ENCODE peak calls at places on chromosomes 12 and 14, in five cellular contexts. Z is RWPE1, G is left lung, F is foreskin keratinocyte, L is gastrocnemius medialis. R is an unnamed sample.

GRCh38 chr12:10363922-10364838 is 25.7 kb downstream of the KLRK1 start:
- DNase-seq in Z (peak), G (peak), F (peak), L (peak), R (no peak)

GRCh38 chr12:106030210-106031175 is 108.3 kb downstream of the NUAK1 start:
- DNase-seq in Z (peak), G (no peak), F (peak), L (no peak), R (no peak)

GRCh38 chr12:916240-916639 is 33.3 kb downstream of the RAD52 start:
- DNase-seq in Z (no peak), G (no peak), F (no peak), L (no peak), R (no peak)

GRCh38 chr12:27367078-27367477 is 34.4 kb downstream of the BMAL2 start:
- DNase-seq in Z (no peak), G (no peak), F (no peak), L (no peak), R (no peak)

GRCh38 chr14:101889366-101889765 is 75.0 kb upstream of the DYNC1H1 start:
- DNase-seq in Z (no peak), G (no peak), F (no peak), L (no peak), R (no peak)

GRCh38 chr12:128969480-128970055 is 116.3 kb downstream of the GLT1D1 start:
- DNase-seq in Z (peak), G (no peak), F (no peak), L (no peak), R (no peak)

GRCh38 chr14:52412426-52412825 is 98.3 kb downstream of the PTGER2 start:
- DNase-seq in Z (no peak), G (no peak), F (no peak), L (no peak), R (no peak)

GRCh38 chr12:109497675-109498074 is 20.2 kb downstream of the UBE3B start:
- DNase-seq in Z (peak), G (no peak), F (peak), L (no peak), R (no peak)

GRCh38 chr14:84152452-84152851 is 1377.5 kb upstream of the FLRT2 start:
- DNase-seq in Z (no peak), G (no peak), F (no peak), L (no peak), R (no peak)

GRCh38 chr14:73153272-73153671 is 17.0 kb downstream of the PSEN1 start:
- DNase-seq in Z (no peak), G (no peak), F (no peak), L (no peak), R (no peak)

GRCh38 chr12:58608711-58609110 is 311.6 kb downstream of the LRIG3 start:
- DNase-seq in Z (no peak), G (no peak), F (no peak), L (no peak), R (no peak)

GRCh38 chr12:108875280-108875679 is 4.6 kb upstream of the DAO start:
- DNase-seq in Z (no peak), G (no peak), F (no peak), L (no peak), R (no peak)

GRCh38 chr12:104637616-104638015 is 180.9 kb downstream of the CHST11 start:
- DNase-seq in Z (no peak), G (peak), F (no peak), L (no peak), R (no peak)

GRCh38 chr12:104635944-104636343 is 179.2 kb downstream of the CHST11 start:
- DNase-seq in Z (no peak), G (no peak), F (no peak), L (no peak), R (no peak)

GRCh38 chr12:104638218-104638617 is 181.5 kb downstream of the CHST11 start:
- DNase-seq in Z (no peak), G (no peak), F (no peak), L (no peak), R (no peak)

GRCh38 chr12:104636496-104636895 is 179.7 kb downstream of the CHST11 start:
- DNase-seq in Z (no peak), G (no peak), F (no peak), L (no peak), R (no peak)

GRCh38 chr12:104638760-104639319 is 182.1 kb downstream of the CHST11 start:
- DNase-seq in Z (no peak), G (no peak), F (no peak), L (no peak), R (no peak)
- H3K27ac ChIP-seq in Z (no peak), G (peak), F (no peak), L (no peak), R (no peak)

GRCh38 chr12:124745891-124746570 is 117.6 kb downstream of the SCARB1 start:
- DNase-seq in Z (peak), G (peak), F (peak), L (peak), R (peak)
- TF ChIP-seq CTCF in Z (no peak), G (no peak), F (no peak), L (no peak), R (no peak)

GRCh38 chr12:4292266-4293063 is 18.9 kb downstream of the CCND2 start:
- DNase-seq in Z (no peak), G (no peak), F (no peak), L (no peak), R (no peak)
- H3K27ac ChIP-seq in Z (no peak), G (no peak), F (no peak), L (no peak), R (no peak)

DNA sequence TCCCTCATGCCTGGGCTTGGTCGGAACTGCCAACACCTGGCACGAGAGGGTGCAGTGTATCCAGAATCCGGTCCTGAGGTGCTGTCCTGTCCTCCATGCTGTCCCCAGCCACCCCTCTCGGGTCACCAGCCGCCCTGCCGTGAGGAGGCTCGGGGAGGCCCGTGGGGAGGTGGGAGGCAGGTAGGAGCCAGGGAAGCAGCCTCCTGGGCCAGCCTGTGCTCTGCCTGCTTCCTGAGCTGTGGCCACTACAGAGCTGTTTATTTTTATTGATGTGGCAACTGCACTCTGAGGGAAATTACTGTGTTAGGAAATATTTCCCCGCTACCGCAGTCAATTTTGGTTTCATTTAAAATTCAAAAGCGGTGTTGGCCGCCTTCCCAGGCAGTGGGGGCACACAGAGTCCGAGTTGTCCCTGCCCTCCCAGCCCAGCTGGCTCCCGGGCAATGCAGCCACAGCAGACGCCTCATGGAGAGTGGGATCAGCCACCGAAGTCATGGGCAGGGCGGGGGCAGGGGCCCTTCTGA is 18.3 kb downstream of the NOC4L start:
- DNase-seq in Z (no peak), G (no peak), F (no peak), L (no peak), R (no peak)
- TF ChIP-seq CTCF in Z (no peak), G (no peak), F (no peak), L (no peak), R (no peak)

GRCh38 chr12:132545183-132545953 is 55.4 kb downstream of the FBRSL1 start:
- DNase-seq in Z (no peak), G (no peak), F (no peak), L (no peak), R (no peak)
- H3K27ac ChIP-seq in Z (peak), G (no peak), F (no peak), L (no peak), R (no peak)

GRCh38 chr14:34824826-34825225 is 50.3 kb downstream of the BAZ1A start:
- DNase-seq in Z (no peak), G (no peak), F (no peak), L (no peak), R (no peak)

GRCh38 chr14:34826661-34827060 is 48.5 kb downstream of the BAZ1A start:
- DNase-seq in Z (peak), G (no peak), F (peak), L (no peak), R (no peak)

DNA sequence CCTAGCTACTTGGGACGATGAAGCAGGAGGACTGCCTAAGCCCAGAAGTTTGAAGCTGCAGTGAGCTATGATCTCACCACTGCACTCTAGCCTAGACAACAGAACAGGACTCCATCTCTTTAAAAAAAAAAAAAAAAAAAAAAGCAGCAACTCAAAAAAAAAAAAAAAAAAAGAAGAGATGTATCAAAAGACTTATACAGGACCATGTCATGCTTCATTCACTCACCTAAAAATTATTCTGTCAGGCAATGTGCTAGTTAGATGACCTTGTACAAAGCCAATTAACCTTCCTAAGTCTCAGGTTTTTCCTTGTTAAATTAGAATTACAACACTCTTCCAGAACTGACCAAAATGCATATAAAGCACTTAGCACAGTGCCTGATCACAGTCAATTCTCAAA is 50.9 kb downstream of the BAZ1A start:
- DNase-seq in Z (no peak), G (no peak), F (no peak), L (no peak), R (no peak)
- TF ChIP-seq CTCF in Z (no peak), G (no peak), F (no peak), L (no peak), R (no peak)

GRCh38 chr12:40515041-40515825 is 177.0 kb upstream of the CNTN1 start:
- DNase-seq in Z (peak), G (no peak), F (peak), L (no peak), R (no peak)

GRCh38 chr12:40511341-40511740 is 180.9 kb upstream of the CNTN1 start:
- DNase-seq in Z (no peak), G (no peak), F (no peak), L (no peak), R (no peak)
- H3K27ac ChIP-seq in Z (no peak), G (no peak), F (no peak), L (no peak), R (no peak)

GRCh38 chr14:77225254-77225653 is 43.7 kb downstream of the TMEM63C start:
- DNase-seq in Z (no peak), G (no peak), F (no peak), L (no peak), R (no peak)

GRCh38 chr14:77230914-77231313 is 40.1 kb downstream of the NGB start:
- DNase-seq in Z (no peak), G (no peak), F (no peak), L (no peak), R (no peak)

GRCh38 chr14:77222546-77223225 is 41.1 kb downstream of the TMEM63C start:
- DNase-seq in Z (no peak), G (no peak), F (no peak), L (no peak), R (no peak)

DNA sequence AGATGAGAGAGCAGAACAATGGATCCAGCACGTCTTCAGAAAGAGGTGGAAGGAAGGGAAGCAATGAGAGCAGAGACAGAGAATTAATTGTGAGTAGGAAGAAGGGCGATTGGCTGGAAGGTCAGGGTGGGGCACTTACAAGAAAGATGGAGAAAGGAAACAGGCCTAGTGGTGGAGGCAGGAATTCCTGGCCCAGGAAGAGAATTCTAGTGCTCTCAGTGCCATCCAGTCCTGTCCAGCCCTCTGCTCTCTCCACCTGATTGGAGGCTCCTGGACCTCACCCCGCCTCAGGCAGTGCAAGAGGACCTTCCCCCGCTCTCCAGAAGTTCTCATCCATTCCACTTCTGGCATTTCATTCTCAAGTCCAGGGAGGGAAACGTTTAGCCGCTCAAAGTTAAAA is 43.0 kb downstream of the NGB start:
- DNase-seq in Z (no peak), G (no peak), F (no peak), L (no peak), R (no peak)
- TF ChIP-seq CTCF in Z (no peak), G (no peak), F (no peak), L (no peak), R (no peak)

GRCh38 chr14:33959692-33960151 is 8.8 kb upstream of the EGLN3 start:
- DNase-seq in Z (no peak), G (no peak), F (no peak), L (no peak), R (no peak)
- H3K27ac ChIP-seq in Z (no peak), G (no peak), F (no peak), L (no peak), R (no peak)

R was measured in coronary artery.